ENCODE peak calls at places on chromosome 18, in seven cellular contexts. H is HCT116, F is SK-N-SH, J is GM12878, Q is H1, Y is HepG2, L is K562. P is an unnamed sample.

GRCh38 chr18:54983041-54983686 is 23.9 kb upstream of the CCDC68 start:
- DNase-seq in L (peak; percentile 64), Q (no peak), J (no peak), H (peak; percentile 47), Y (peak; percentile 44), F (peak; percentile 67), P (no peak)

GRCh38 chr18:13264986-13265900 is 46.7 kb downstream of the LDLRAD4 start:
- DNase-seq in Y (no peak), Q (no peak), F (no peak), H (no peak), L (no peak), J (no peak), P (no peak)

GRCh38 chr18:11035814-11036213 is 113.6 kb downstream of the PIEZO2 start:
- DNase-seq in J (no peak), Q (no peak), F (no peak), H (no peak), L (no peak), Y (no peak), P (no peak)

GRCh38 chr18:3879836-3880120 is 429.8 kb downstream of the TGIF1 start:
- DNase-seq in Q (no peak), H (no peak), J (no peak), L (no peak), F (no peak), Y (no peak), P (no peak)

GRCh38 chr18:56112013-56112749 is 524.2 kb upstream of the TCF4 start:
- DNase-seq in Y (no peak), F (no peak), L (no peak), H (no peak), J (peak; percentile 45), Q (no peak), P (no peak)

GRCh38 chr18:9482790-9483189 is 7.5 kb downstream of the RALBP1 start:
- DNase-seq in Y (no peak), Q (no peak), H (no peak), L (no peak), J (no peak), F (peak; percentile 17), P (no peak)

GRCh38 chr18:6031442-6031841 is 136.1 kb upstream of the TMEM200C start:
- DNase-seq in J (no peak), L (no peak), H (no peak), F (no peak), Y (no peak), Q (no peak), P (no peak)

GRCh38 chr18:45617284-45617683 is 2.0 kb downstream of the SLC14A2 start:
- DNase-seq in Y (no peak), Q (no peak), L (no peak), J (no peak), F (peak; percentile 22), H (peak; percentile 48), P (no peak)

GRCh38 chr18:78123926-78124797 is 855.5 kb upstream of the SALL3 start:
- DNase-seq in J (no peak), Q (no peak), L (no peak), H (no peak), Y (no peak), F (no peak), P (no peak)

GRCh38 chr18:45291616-45292612 is 323.4 kb upstream of the SLC14A2 start:
- DNase-seq in F (peak; percentile 22), L (peak; percentile 4), Q (no peak), H (no peak), J (no peak), Y (no peak), P (no peak)

GRCh38 chr18:59957957-59958356 is 58.2 kb downstream of the PMAIP1 start:
- DNase-seq in J (no peak), Y (peak; percentile 3), H (peak; percentile 67), Q (no peak), L (peak; percentile 92), F (peak; percentile 78), P (no peak)

GRCh38 chr18:21115519-21116411 is 4.2 kb upstream of the ROCK1 start:
- DNase-seq in Q (no peak), H (no peak), L (no peak), Y (no peak), J (no peak), F (no peak), P (no peak)

GRCh38 chr18:55510809-55511208 is 77.2 kb downstream of the TCF4 start:
- DNase-seq in L (no peak), F (no peak), H (no peak), Q (no peak), Y (no peak), J (no peak), P (no peak)

DNA sequence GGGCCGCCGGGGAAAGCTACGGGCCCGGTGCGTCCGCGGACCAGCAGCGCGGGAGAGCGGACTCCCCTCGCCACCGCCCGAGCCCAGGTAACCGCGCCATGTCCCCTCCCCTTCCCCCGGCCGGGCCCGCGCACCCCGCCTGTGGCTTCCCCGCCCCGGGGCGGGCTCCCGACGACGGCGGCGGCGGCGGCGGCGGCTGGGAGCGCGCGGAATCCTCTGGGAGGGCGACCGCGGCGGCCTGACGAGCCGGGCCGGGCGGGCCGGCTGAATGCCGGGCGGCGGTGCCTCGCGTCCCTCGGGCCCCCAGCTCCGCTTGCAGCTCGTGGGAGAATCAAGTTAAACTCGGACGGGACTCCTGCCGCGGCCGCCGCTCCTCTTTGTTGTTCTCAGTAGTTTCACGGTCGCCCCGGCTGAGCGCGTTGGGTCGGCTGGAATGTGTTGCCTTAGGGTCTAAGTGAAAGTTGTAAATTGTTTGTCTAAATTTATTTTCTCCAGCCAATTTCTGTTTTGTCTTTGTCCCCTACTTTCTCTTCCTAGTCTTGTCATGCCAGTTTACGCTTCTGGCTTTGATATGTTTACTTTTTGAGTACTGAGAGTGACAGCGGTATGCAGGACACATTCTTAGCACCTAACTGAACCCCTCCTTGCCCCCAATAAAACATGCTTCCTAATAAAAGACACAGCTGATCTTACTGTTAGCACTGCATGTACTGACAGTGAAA is 685 bp downstream of the SMAD4 start:
- DNase-seq in H (no peak), J (no peak), L (peak; percentile 66), Y (peak; percentile 41), F (peak; percentile 90), Q (no peak), P (no peak)
- TF ChIP-seq YY1 in H (no peak), J (peak; percentile 2), L (no peak), Y (peak; percentile 21), F (no peak), Q (no peak), P (no peak)

DNA sequence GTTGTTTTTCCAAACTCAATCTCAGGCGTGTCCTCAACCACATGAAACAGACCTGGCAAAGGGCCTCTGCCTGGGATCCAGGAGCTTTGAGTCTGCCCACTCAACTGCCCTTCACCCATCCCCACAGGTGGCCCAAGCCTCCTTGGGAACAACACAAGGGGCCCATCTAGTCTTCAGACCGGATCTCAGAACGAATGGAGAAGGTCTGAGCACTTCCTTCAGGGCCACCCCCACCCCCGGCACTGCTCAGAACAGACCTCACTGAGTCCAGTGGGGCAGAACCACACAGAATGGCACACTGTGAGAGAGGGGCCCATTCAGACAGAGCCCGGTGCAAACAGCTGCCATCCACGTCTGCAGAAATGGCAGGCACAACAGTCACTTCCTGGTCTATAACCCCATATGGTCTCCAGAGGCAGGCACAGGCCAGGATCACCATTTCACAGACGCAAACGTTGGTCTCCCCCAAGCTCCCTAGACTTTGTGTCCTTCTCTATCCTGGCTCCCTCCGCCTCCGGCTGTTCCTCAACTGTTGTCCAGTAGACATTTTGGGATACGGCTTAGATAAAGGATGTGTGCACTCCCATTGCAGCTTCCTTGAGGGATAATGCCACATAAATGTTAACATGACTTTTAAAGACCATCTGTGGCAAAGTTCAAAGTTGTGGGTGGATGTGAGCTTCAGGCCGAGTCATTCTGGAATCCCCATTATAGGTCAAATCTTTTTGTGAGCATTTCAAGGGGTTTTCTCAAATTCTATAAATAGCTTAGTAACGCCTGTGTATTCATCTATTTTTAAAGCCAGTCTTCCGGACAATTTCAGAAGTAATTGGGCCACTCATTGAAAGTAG is 149.7 kb downstream of the SMAD7 start:
- DNase-seq in J (peak; percentile 89), F (no peak), Q (no peak), Y (no peak), L (no peak), H (no peak), P (no peak)
- TF ChIP-seq YY1 in J (peak; percentile 82), F (no peak), Q (no peak), Y (no peak), L (no peak), H (no peak), P (no peak)

GRCh38 chr18:74722237-74722636 is 124.6 kb downstream of the ZNF407 start:
- DNase-seq in F (no peak), H (no peak), Q (no peak), L (no peak), Y (no peak), J (no peak), P (no peak)

GRCh38 chr18:74724186-74724585 is 126.5 kb downstream of the ZNF407 start:
- DNase-seq in F (no peak), H (no peak), L (no peak), Q (no peak), J (no peak), Y (no peak), P (no peak)

GRCh38 chr18:74731097-74731496 is 133.4 kb downstream of the ZNF407 start:
- DNase-seq in F (no peak), H (no peak), Y (no peak), L (no peak), J (no peak), Q (no peak), P (no peak)

GRCh38 chr18:74728586-74728985 is 130.9 kb downstream of the ZNF407 start:
- DNase-seq in F (no peak), J (no peak), H (no peak), Y (no peak), L (no peak), Q (no peak), P (no peak)

DNA sequence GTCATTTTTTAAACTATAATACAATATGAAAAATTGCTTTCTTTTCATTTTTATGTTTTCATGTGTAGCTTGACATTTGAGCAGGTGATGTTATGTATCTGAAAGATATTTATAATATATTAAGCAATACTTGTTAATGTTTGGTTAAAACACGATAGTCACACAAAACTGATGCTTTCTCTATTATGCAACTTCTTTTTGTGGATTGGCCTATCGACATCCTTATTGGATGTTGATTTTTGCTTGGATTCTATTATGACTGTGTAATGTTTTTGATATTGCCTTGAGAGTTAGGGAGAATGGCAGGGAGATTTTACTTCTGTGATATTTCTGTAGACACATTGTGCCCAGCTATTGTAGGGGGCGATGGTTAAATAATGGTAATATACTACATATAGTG is 128.0 kb downstream of the ZNF407 start:
- DNase-seq in H (no peak), Q (no peak), F (no peak), L (no peak), J (no peak), Y (no peak), P (no peak)
- TF ChIP-seq YY1 in H (no peak), Q (no peak), F (no peak), L (no peak), J (no peak), Y (no peak), P (no peak)

GRCh38 chr18:34352385-34353163 is 127.9 kb upstream of the NOL4 start:
- DNase-seq in F (peak; percentile 26), H (no peak), L (no peak), J (no peak), Q (no peak), Y (peak; percentile 22), P (no peak)
- TF ChIP-seq YY1 in F (no peak), H (no peak), L (no peak), J (no peak), Q (no peak), Y (no peak), P (no peak)

GRCh38 chr18:23538870-23539269 is 35.6 kb downstream of the RMC1 start:
- DNase-seq in L (no peak), H (no peak), J (no peak), F (no peak), Q (no peak), Y (no peak), P (no peak)
- TF ChIP-seq YY1 in L (no peak), H (no peak), J (no peak), F (no peak), Q (no peak), Y (no peak), P (no peak)